ENCODE peak calls at places on chromosomes 1 and 21, in nine cellular contexts. One of them, this sample, is unnamed. For H3K4me1, the result is how much of the 10 kb centered on the place peaks cover.

GRCh38 chr21:30083120-30083945 is 83.3 kb downstream of the CLDN17 start:
- DNase-seq in effector memory CD4-positive, alpha-beta T cell: no peak
- DNase-seq in ovary: no peak
- DNase-seq in aorta: no peak
- DNase-seq in colonic mucosa: no peak
- DNase-seq in heart right ventricle: no peak
- DNase-seq in tibial nerve: no peak
- DNase-seq in BE2C: no peak
- DNase-seq in K562: no peak
- DNase-seq in this sample: no peak

GRCh38 chr1:212466913-212467650 is 34.4 kb downstream of the NENF start:
- DNase-seq in effector memory CD4-positive, alpha-beta T cell: no peak
- DNase-seq in ovary: no peak
- DNase-seq in aorta: no peak
- DNase-seq in colonic mucosa: no peak
- DNase-seq in heart right ventricle: no peak
- DNase-seq in tibial nerve: no peak
- DNase-seq in BE2C: no peak
- DNase-seq in K562: no peak
- DNase-seq in this sample: no peak

GRCh38 chr1:245645894-245646293 is 491.1 kb downstream of the KIF26B start:
- DNase-seq in effector memory CD4-positive, alpha-beta T cell: no peak
- DNase-seq in ovary: no peak
- DNase-seq in aorta: no peak
- DNase-seq in colonic mucosa: no peak
- DNase-seq in heart right ventricle: no peak
- DNase-seq in tibial nerve: no peak
- DNase-seq in BE2C: no peak
- DNase-seq in K562: no peak
- DNase-seq in this sample: no peak

GRCh38 chr21:31339736-31340135 is 4.3 kb downstream of the TIAM1 start:
- DNase-seq in effector memory CD4-positive, alpha-beta T cell: no peak
- DNase-seq in ovary: no peak
- DNase-seq in aorta: no peak
- DNase-seq in colonic mucosa: no peak
- DNase-seq in heart right ventricle: no peak
- DNase-seq in tibial nerve: no peak
- DNase-seq in BE2C: no peak
- DNase-seq in K562: no peak
- DNase-seq in this sample: no peak

GRCh38 chr1:58155418-58156123 is 391.0 kb downstream of the OMA1 start:
- DNase-seq in effector memory CD4-positive, alpha-beta T cell: no peak
- DNase-seq in ovary: no peak
- DNase-seq in aorta: no peak
- DNase-seq in colonic mucosa: no peak
- DNase-seq in heart right ventricle: peak
- DNase-seq in tibial nerve: no peak
- DNase-seq in BE2C: peak
- DNase-seq in K562: peak
- DNase-seq in this sample: no peak

GRCh38 chr1:227950735-227951224 is 3.0 kb upstream of the WNT9A start:
- DNase-seq in effector memory CD4-positive, alpha-beta T cell: no peak
- DNase-seq in ovary: no peak
- DNase-seq in aorta: no peak
- DNase-seq in colonic mucosa: no peak
- DNase-seq in heart right ventricle: no peak
- DNase-seq in tibial nerve: no peak
- DNase-seq in BE2C: no peak
- DNase-seq in K562: no peak
- DNase-seq in this sample: no peak

GRCh38 chr1:10911274-10912166 is 100.9 kb upstream of the TARDBP start:
- DNase-seq in effector memory CD4-positive, alpha-beta T cell: no peak
- DNase-seq in ovary: no peak
- DNase-seq in aorta: peak
- DNase-seq in colonic mucosa: no peak
- DNase-seq in heart right ventricle: no peak
- DNase-seq in tibial nerve: no peak
- DNase-seq in BE2C: peak
- DNase-seq in K562: no peak
- DNase-seq in this sample: no peak

GRCh38 chr1:47328992-47329391 is 4.6 kb upstream of the CMPK1 start:
- DNase-seq in effector memory CD4-positive, alpha-beta T cell: no peak
- DNase-seq in ovary: no peak
- DNase-seq in aorta: no peak
- DNase-seq in colonic mucosa: no peak
- DNase-seq in heart right ventricle: no peak
- DNase-seq in tibial nerve: no peak
- DNase-seq in BE2C: no peak
- DNase-seq in K562: no peak
- DNase-seq in this sample: no peak

GRCh38 chr1:226017070-226017469 is 17.9 kb upstream of the SDE2 start:
- DNase-seq in effector memory CD4-positive, alpha-beta T cell: no peak
- DNase-seq in ovary: no peak
- DNase-seq in aorta: no peak
- DNase-seq in colonic mucosa: no peak
- DNase-seq in heart right ventricle: no peak
- DNase-seq in tibial nerve: no peak
- DNase-seq in BE2C: no peak
- DNase-seq in K562: no peak
- DNase-seq in this sample: no peak

GRCh38 chr1:8394456-8395321 is 76.8 kb downstream of the SLC45A1 start:
- DNase-seq in effector memory CD4-positive, alpha-beta T cell: peak
- DNase-seq in ovary: no peak
- DNase-seq in aorta: peak
- DNase-seq in colonic mucosa: no peak
- DNase-seq in heart right ventricle: no peak
- DNase-seq in tibial nerve: no peak
- DNase-seq in BE2C: no peak
- DNase-seq in K562: no peak
- DNase-seq in this sample: no peak

GRCh38 chr1:208562021-208562950 is 318.1 kb upstream of the PLXNA2 start:
- DNase-seq in effector memory CD4-positive, alpha-beta T cell: no peak
- DNase-seq in ovary: no peak
- DNase-seq in aorta: no peak
- DNase-seq in colonic mucosa: no peak
- DNase-seq in heart right ventricle: no peak
- DNase-seq in tibial nerve: no peak
- DNase-seq in BE2C: no peak
- DNase-seq in K562: no peak
- DNase-seq in this sample: no peak

GRCh38 chr1:161082996-161083742 is 6.2 kb downstream of the NECTIN4 start:
- DNase-seq in effector memory CD4-positive, alpha-beta T cell: no peak
- DNase-seq in ovary: peak
- DNase-seq in aorta: peak
- DNase-seq in colonic mucosa: peak
- DNase-seq in heart right ventricle: peak
- DNase-seq in tibial nerve: peak
- DNase-seq in BE2C: peak
- DNase-seq in K562: peak
- DNase-seq in this sample: peak

GRCh38 chr21:29237110-29238051 is 61.3 kb upstream of the BACH1 start:
- DNase-seq in effector memory CD4-positive, alpha-beta T cell: no peak
- DNase-seq in ovary: no peak
- DNase-seq in aorta: peak
- DNase-seq in colonic mucosa: no peak
- DNase-seq in heart right ventricle: no peak
- DNase-seq in tibial nerve: no peak
- DNase-seq in BE2C: no peak
- DNase-seq in K562: no peak
- DNase-seq in this sample: no peak

GRCh38 chr1:166716620-166717019 is 122.7 kb upstream of the POGK start:
- DNase-seq in effector memory CD4-positive, alpha-beta T cell: no peak
- DNase-seq in ovary: no peak
- DNase-seq in aorta: no peak
- DNase-seq in colonic mucosa: no peak
- DNase-seq in heart right ventricle: no peak
- DNase-seq in tibial nerve: no peak
- DNase-seq in BE2C: no peak
- DNase-seq in K562: no peak
- DNase-seq in this sample: no peak

GRCh38 chr1:45848097-45848496 is 44.7 kb downstream of the MAST2 start:
- DNase-seq in effector memory CD4-positive, alpha-beta T cell: no peak
- DNase-seq in ovary: no peak
- DNase-seq in aorta: no peak
- DNase-seq in colonic mucosa: no peak
- DNase-seq in heart right ventricle: no peak
- DNase-seq in tibial nerve: no peak
- DNase-seq in BE2C: no peak
- DNase-seq in K562: no peak
- DNase-seq in this sample: no peak

GRCh38 chr1:1857096-1857703 is 33.7 kb downstream of the GNB1 start:
- DNase-seq in effector memory CD4-positive, alpha-beta T cell: no peak
- DNase-seq in ovary: no peak
- DNase-seq in aorta: no peak
- DNase-seq in colonic mucosa: no peak
- DNase-seq in heart right ventricle: no peak
- DNase-seq in tibial nerve: no peak
- DNase-seq in BE2C: no peak
- DNase-seq in K562: no peak
- DNase-seq in this sample: no peak

GRCh38 chr1:172451002-172451443 is 7.2 kb upstream of the PIGC start:
- DNase-seq in effector memory CD4-positive, alpha-beta T cell: no peak
- DNase-seq in ovary: no peak
- DNase-seq in aorta: no peak
- DNase-seq in colonic mucosa: peak
- DNase-seq in heart right ventricle: no peak
- DNase-seq in tibial nerve: no peak
- DNase-seq in BE2C: no peak
- DNase-seq in K562: peak
- DNase-seq in this sample: no peak

GRCh38 chr21:43272591-43272990 is 103.8 kb downstream of the CRYAA start:
- DNase-seq in effector memory CD4-positive, alpha-beta T cell: no peak
- DNase-seq in ovary: no peak
- DNase-seq in aorta: peak
- DNase-seq in colonic mucosa: no peak
- DNase-seq in heart right ventricle: no peak
- DNase-seq in tibial nerve: no peak
- DNase-seq in BE2C: peak
- DNase-seq in K562: no peak
- DNase-seq in this sample: no peak

GRCh38 chr1:235060607-235061470 is 67.8 kb downstream of the TOMM20 start:
- DNase-seq in effector memory CD4-positive, alpha-beta T cell: no peak
- DNase-seq in ovary: no peak
- DNase-seq in aorta: no peak
- DNase-seq in colonic mucosa: peak
- DNase-seq in heart right ventricle: no peak
- DNase-seq in tibial nerve: no peak
- DNase-seq in BE2C: no peak
- DNase-seq in K562: no peak
- DNase-seq in this sample: no peak

GRCh38 chr1:246519514-246519913 is 12.4 kb upstream of the SMYD3 start:
- DNase-seq in effector memory CD4-positive, alpha-beta T cell: no peak
- DNase-seq in ovary: no peak
- DNase-seq in aorta: no peak
- DNase-seq in colonic mucosa: no peak
- DNase-seq in heart right ventricle: no peak
- DNase-seq in tibial nerve: no peak
- DNase-seq in BE2C: no peak
- DNase-seq in K562: no peak
- DNase-seq in this sample: no peak

DNA sequence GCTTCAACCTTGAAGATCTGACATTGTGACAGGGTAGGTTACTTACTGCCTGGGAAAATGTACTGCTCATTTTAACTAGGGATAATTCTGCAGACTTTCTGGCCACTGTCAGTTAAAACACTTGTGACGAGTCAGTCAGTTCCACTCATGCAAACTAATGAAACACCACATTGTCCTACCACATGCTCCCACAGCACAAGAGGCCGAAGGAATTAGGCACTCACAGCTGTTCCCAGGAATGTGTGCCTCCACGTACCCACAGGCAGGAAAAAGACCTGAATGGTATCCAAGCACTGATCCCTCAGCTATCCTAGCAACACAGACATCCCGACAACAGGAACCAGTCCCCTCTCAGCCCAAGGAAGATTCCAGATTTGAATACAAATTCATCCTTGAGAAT is 12.3 kb downstream of the BCAR3 start:
- DNase-seq in effector memory CD4-positive, alpha-beta T cell: no peak
- DNase-seq in ovary: no peak
- DNase-seq in aorta: no peak
- DNase-seq in colonic mucosa: no peak
- DNase-seq in heart right ventricle: no peak
- DNase-seq in tibial nerve: no peak
- DNase-seq in BE2C: no peak
- DNase-seq in K562: no peak
- DNase-seq in this sample: no peak
- H3K4me1 ChIP-seq in effector memory CD4-positive, alpha-beta T cell: under half
- H3K4me1 ChIP-seq in ovary: under half
- H3K4me1 ChIP-seq in aorta: under half
- H3K4me1 ChIP-seq in colonic mucosa: under half
- H3K4me1 ChIP-seq in heart right ventricle: half or more
- H3K4me1 ChIP-seq in tibial nerve: half or more
- H3K4me1 ChIP-seq in BE2C: under half
- H3K4me1 ChIP-seq in K562: under half
- H3K4me1 ChIP-seq in this sample: under half

GRCh38 chr1:168405931-168406330 is 125.3 kb downstream of the TBX19 start:
- DNase-seq in effector memory CD4-positive, alpha-beta T cell: no peak
- DNase-seq in ovary: no peak
- DNase-seq in aorta: no peak
- DNase-seq in colonic mucosa: no peak
- DNase-seq in heart right ventricle: no peak
- DNase-seq in tibial nerve: no peak
- DNase-seq in BE2C: no peak
- DNase-seq in K562: no peak
- DNase-seq in this sample: no peak
- H3K4me1 ChIP-seq in effector memory CD4-positive, alpha-beta T cell: under half
- H3K4me1 ChIP-seq in ovary: under half
- H3K4me1 ChIP-seq in aorta: under half
- H3K4me1 ChIP-seq in colonic mucosa: under half
- H3K4me1 ChIP-seq in heart right ventricle: under half
- H3K4me1 ChIP-seq in tibial nerve: under half
- H3K4me1 ChIP-seq in BE2C: under half
- H3K4me1 ChIP-seq in K562: under half
- H3K4me1 ChIP-seq in this sample: under half

DNA sequence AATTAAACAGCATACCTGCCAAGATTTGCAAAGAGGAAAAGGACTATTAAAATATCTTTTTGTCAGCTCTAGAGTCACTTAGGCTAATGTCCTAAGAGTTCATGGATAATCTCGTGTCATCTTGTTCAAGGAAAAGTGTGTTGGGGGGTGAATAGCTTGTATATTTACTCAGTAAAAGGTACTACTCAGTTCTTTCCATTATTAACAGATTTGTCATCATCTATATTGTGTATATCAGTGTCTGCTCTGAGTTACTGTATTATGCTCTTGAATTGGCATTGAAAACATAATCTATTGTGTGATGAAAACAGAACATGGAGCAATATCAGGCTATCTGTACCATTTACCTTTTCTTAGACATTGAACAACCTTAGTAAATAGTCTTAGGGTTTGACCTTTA is 41.9 kb downstream of the SMG7 start:
- DNase-seq in effector memory CD4-positive, alpha-beta T cell: no peak
- DNase-seq in ovary: no peak
- DNase-seq in aorta: no peak
- DNase-seq in colonic mucosa: no peak
- DNase-seq in heart right ventricle: no peak
- DNase-seq in tibial nerve: no peak
- DNase-seq in BE2C: no peak
- DNase-seq in K562: no peak
- DNase-seq in this sample: no peak
- H3K4me1 ChIP-seq in effector memory CD4-positive, alpha-beta T cell: under half
- H3K4me1 ChIP-seq in ovary: under half
- H3K4me1 ChIP-seq in aorta: under half
- H3K4me1 ChIP-seq in colonic mucosa: under half
- H3K4me1 ChIP-seq in heart right ventricle: under half
- H3K4me1 ChIP-seq in tibial nerve: under half
- H3K4me1 ChIP-seq in BE2C: under half
- H3K4me1 ChIP-seq in K562: under half
- H3K4me1 ChIP-seq in this sample: under half

GRCh38 chr1:51514733-51515132 is 4.3 kb downstream of the EPS15 start:
- DNase-seq in effector memory CD4-positive, alpha-beta T cell: no peak
- DNase-seq in ovary: no peak
- DNase-seq in aorta: no peak
- DNase-seq in colonic mucosa: no peak
- DNase-seq in heart right ventricle: no peak
- DNase-seq in tibial nerve: no peak
- DNase-seq in BE2C: no peak
- DNase-seq in K562: no peak
- DNase-seq in this sample: no peak
- H3K4me1 ChIP-seq in effector memory CD4-positive, alpha-beta T cell: under half
- H3K4me1 ChIP-seq in ovary: under half
- H3K4me1 ChIP-seq in aorta: under half
- H3K4me1 ChIP-seq in colonic mucosa: under half
- H3K4me1 ChIP-seq in heart right ventricle: half or more
- H3K4me1 ChIP-seq in tibial nerve: half or more
- H3K4me1 ChIP-seq in BE2C: under half
- H3K4me1 ChIP-seq in K562: under half
- H3K4me1 ChIP-seq in this sample: half or more

This sample was measured in psoas muscle.